ENCODE peak calls at places on chromosomes 12 and 14, in four cellular contexts. D is anterior cingulate cortex; F is astrocyte of the spinal cord; G is stimulated activated CD4-positive, alpha-beta T cell treated with anti-CD3 and anti-CD28 coated beads, Interleukin-2, amount 100 ng/mL, for 48 hours. C is an unnamed sample.

GRCh38 chr12:125140918-125141573 is 75.8 kb downstream of the AACS start:
- DNase-seq in G (no peak), F (peak), D (no peak), C (peak)

GRCh38 chr12:34166427-34167060 is 144.2 kb downstream of the ALG10 start:
- DNase-seq in F (no peak), G (no peak), D (no peak), C (no peak)

GRCh38 chr14:100147181-100147631 is 12.2 kb downstream of the DEGS2 start:
- DNase-seq in F (no peak), D (no peak), G (peak), C (no peak)

GRCh38 chr12:70248916-70249315 is 5.7 kb downstream of the CNOT2 start:
- DNase-seq in F (no peak), D (no peak), G (no peak), C (peak)

GRCh38 chr12:111022386-111022785 is 102.0 kb upstream of the MYL2 start:
- DNase-seq in G (no peak), F (no peak), D (no peak), C (no peak)

GRCh38 chr14:21923820-21924219 is 250.2 kb upstream of the OR4E1 start:
- DNase-seq in F (no peak), D (no peak), G (no peak), C (no peak)

GRCh38 chr14:75453817-75454434 is 26.1 kb downstream of the JDP2 start:
- DNase-seq in F (no peak), D (no peak), G (no peak), C (no peak)

GRCh38 chr14:96108061-96108795 is 69.1 kb downstream of the C14orf132 start:
- DNase-seq in G (no peak), D (no peak), F (no peak), C (no peak)

GRCh38 chr12:25861226-25861625 is 97.3 kb upstream of the RASSF8 start:
- DNase-seq in G (no peak), D (no peak), F (no peak), C (no peak)

GRCh38 chr14:104665092-104665662 is 24.2 kb upstream of the INF2 start:
- DNase-seq in G (no peak), D (no peak), F (no peak), C (peak)

GRCh38 chr12:99772274-99772673 is 124.7 kb downstream of the GARIN6 start:
- DNase-seq in G (no peak), F (no peak), D (no peak), C (peak)

GRCh38 chr14:69629225-69630127 is 18.1 kb downstream of the SUSD6 start:
- DNase-seq in D (no peak), G (no peak), F (no peak), C (no peak)

GRCh38 chr12:80909370-80909769 is 28.4 kb downstream of the LIN7A start:
- DNase-seq in D (no peak), F (no peak), G (no peak), C (no peak)